ENCODE peak calls at places on chromosomes 7 and 10, in five cellular contexts. W is fibroblast of mammary gland, D is fibroblast of lung, Z is choroid plexus epithelial cell, K is testis. P is an unnamed sample.

GRCh38 chr7:148242271-148242801 is 348.2 kb upstream of the C7orf33 start:
- DNase-seq in W (peak), K (peak), D (peak), Z (peak), P (peak)

GRCh38 chr10:129123428-129123827 is 343.6 kb upstream of the MGMT start:
- DNase-seq in Z (no peak), D (no peak), W (no peak), K (no peak), P (no peak)

GRCh38 chr7:129512192-129512591 is 9.9 kb downstream of the SMKR1 start:
- DNase-seq in Z (no peak), D (no peak), K (no peak), W (no peak), P (no peak)

GRCh38 chr10:127033116-127033515 is 127.9 kb downstream of the DOCK1 start:
- DNase-seq in Z (no peak), W (no peak), K (peak), D (no peak), P (no peak)

GRCh38 chr10:4229106-4229505 is 444.1 kb upstream of the KLF6 start:
- DNase-seq in W (no peak), D (peak), K (no peak), Z (no peak), P (no peak)

GRCh38 chr10:97673736-97674525 is 13.1 kb downstream of the AVPI1 start:
- DNase-seq in D (peak), Z (peak), K (peak), W (peak), P (no peak)

GRCh38 chr10:73920084-73920483 is 9.2 kb downstream of the PLAU start:
- DNase-seq in K (peak), D (no peak), Z (no peak), W (peak), P (no peak)

GRCh38 chr10:24784923-24785322 is 61.2 kb upstream of the ARHGAP21 start:
- DNase-seq in D (peak), W (no peak), Z (no peak), K (no peak), P (no peak)

GRCh38 chr10:130436633-130437032 is 300.4 kb downstream of the GLRX3 start:
- DNase-seq in D (no peak), Z (no peak), K (no peak), W (no peak), P (no peak)

GRCh38 chr7:103446046-103446520 is at the start of gene SLC26A5:
- DNase-seq in D (no peak), Z (no peak), W (no peak), K (peak), P (peak)

GRCh38 chr7:32673275-32673983 is 178.1 kb downstream of the AVL9 start:
- DNase-seq in W (no peak), Z (no peak), D (no peak), K (no peak), P (no peak)

GRCh38 chr7:136133491-136133990 is 156.4 kb upstream of the MTPN start:
- DNase-seq in W (peak), K (no peak), Z (peak), D (peak), P (no peak)

GRCh38 chr10:128025437-128025836 is 100.8 kb downstream of the MKI67 start:
- DNase-seq in Z (no peak), D (no peak), W (no peak), K (no peak), P (no peak)

GRCh38 chr10:3987142-3987974 is 202.3 kb upstream of the KLF6 start:
- DNase-seq in W (peak), K (no peak), Z (no peak), D (peak), P (no peak)

GRCh38 chr7:124597509-124597908 is 168.1 kb downstream of the GPR37 start:
- DNase-seq in W (no peak), K (no peak), Z (no peak), D (no peak), P (no peak)

GRCh38 chr7:106947244-106947728 is 82.2 kb downstream of the PIK3CG start:
- DNase-seq in D (peak), W (peak), Z (peak), K (peak), P (peak)

GRCh38 chr10:13847201-13847631 is 260.5 kb downstream of the PRPF18 start:
- DNase-seq in K (no peak), W (no peak), Z (no peak), D (no peak), P (no peak)
- TF ChIP-seq CTCF in K (no peak), W (no peak), Z (peak), D (no peak), P (peak)

DNA sequence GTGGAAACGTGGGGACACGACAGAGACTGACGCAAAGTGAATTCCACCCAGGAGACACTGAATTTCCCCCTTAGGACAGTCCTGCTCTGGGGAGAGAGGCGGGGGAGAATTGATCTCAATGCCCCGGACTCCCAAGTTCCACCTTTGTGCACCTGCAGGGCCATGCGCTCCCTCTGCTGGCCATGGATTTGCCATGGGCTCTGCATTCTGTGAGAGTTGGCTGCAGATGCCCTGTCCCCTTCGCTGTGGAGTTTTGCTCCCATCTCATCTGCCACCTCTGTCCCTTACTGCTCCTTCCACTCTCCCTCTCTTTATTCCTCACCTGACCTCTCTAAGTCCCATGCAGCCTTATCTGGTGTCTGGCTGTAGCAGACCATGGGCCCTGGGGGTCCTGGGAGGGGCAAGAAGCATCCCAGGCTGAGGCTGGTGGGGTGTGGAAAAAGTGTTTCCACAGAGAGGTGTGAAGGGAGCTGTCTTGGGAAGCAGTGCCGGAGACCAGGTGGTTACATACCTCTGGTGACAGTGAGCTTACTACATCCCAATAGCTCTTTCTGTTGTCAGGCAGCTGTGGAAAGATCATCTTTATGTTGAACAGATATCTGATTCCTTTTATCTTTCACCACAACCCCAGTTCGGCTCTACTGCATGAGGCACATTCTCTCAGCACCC is 14.3 kb downstream of the GHRHR start:
- DNase-seq in D (no peak), Z (peak), W (peak), K (peak), P (no peak)
- TF ChIP-seq CTCF in D (peak), Z (peak), W (peak), K (no peak), P (no peak)

GRCh38 chr10:71712572-71713134 is 6.9 kb downstream of the C10orf105 start:
- DNase-seq in D (no peak), K (no peak), Z (no peak), W (no peak), P (no peak)
- TF ChIP-seq CTCF in D (no peak), K (no peak), Z (no peak), W (no peak), P (no peak)

DNA sequence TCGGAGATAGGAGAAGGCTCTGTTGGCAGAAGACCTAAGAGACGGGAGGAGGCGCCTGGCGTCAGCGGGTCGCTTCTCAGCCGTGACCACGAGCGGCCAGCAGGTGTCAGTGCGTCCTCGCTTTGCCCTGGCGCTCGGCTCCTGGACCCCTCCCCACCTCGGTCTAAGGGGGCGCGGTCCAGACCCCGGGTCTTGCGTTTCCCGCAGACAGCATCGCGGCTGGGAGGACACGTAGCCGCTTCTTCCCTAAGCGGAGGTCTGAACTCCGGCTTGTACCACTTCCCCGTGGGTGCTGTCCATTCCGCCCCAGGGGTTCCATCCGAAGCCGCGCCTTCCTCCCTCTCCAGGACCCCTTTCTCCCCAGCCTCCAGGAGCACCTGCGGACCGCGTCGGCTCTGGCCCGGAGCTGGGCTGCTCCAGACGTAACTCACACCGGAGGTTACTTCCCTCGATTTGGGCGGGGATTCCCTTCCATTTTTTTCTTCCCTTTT is 593 bp upstream of the ADRA2A start:
- DNase-seq in Z (peak), D (peak), W (peak), K (peak), P (peak)
- TF ChIP-seq CTCF in Z (peak), D (peak), W (peak), K (peak), P (peak)

DNA sequence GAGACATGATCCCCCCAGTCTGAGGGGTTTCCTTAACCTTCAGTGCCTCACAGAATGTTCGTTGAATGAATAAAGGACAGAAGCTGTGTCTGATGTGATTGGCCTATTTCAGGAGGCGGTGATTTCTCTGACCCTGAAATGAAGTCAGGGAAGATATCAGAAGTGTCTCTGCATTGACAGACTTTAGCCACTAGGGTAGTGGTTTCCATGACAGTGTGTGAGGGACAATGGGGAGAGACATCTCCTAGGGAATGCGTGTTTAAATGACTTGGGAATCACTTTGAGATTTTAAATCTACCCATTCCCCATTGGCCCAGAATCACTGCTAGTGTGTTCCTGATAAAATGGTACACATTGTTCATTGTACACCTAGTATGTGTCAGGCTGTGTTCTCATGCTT is 132.0 kb downstream of the CFAP58 start:
- DNase-seq in K (no peak), Z (no peak), D (no peak), W (no peak), P (no peak)
- TF ChIP-seq CTCF in K (no peak), Z (no peak), D (no peak), W (no peak), P (peak)

GRCh38 chr7:37432240-37432917 is 16.3 kb downstream of the ELMO1 start:
- DNase-seq in K (no peak), D (no peak), Z (no peak), W (no peak), P (no peak)

GRCh38 chr7:37430644-37431043 is 18.0 kb downstream of the ELMO1 start:
- DNase-seq in D (no peak), Z (no peak), W (no peak), K (no peak), P (no peak)

GRCh38 chr7:37435156-37435555 is 13.5 kb downstream of the ELMO1 start:
- DNase-seq in D (no peak), K (no peak), Z (no peak), W (no peak), P (no peak)

GRCh38 chr7:37431413-37431812 is 17.3 kb downstream of the ELMO1 start:
- DNase-seq in K (no peak), Z (no peak), D (no peak), W (no peak), P (no peak)

GRCh38 chr7:37433166-37433565 is 15.5 kb downstream of the ELMO1 start:
- DNase-seq in D (no peak), K (peak), W (no peak), Z (no peak), P (no peak)
- TF ChIP-seq CTCF in D (no peak), K (no peak), W (no peak), Z (no peak), P (no peak)

GRCh38 chr10:22103701-22104100 is 100.2 kb upstream of the DNAJC1 start:
- DNase-seq in Z (peak), D (no peak), W (peak), K (no peak), P (no peak)
- TF ChIP-seq CTCF in Z (peak), D (peak), W (peak), K (no peak), P (no peak)

GRCh38 chr7:4449263-4449662 is 232.8 kb upstream of the FOXK1 start:
- DNase-seq in Z (no peak), W (no peak), D (no peak), K (no peak), P (no peak)

GRCh38 chr7:4445777-4446176 is 236.3 kb upstream of the FOXK1 start:
- DNase-seq in W (no peak), Z (no peak), D (no peak), K (no peak), P (no peak)

GRCh38 chr7:4450483-4450882 is 231.6 kb upstream of the FOXK1 start:
- DNase-seq in Z (no peak), W (no peak), K (no peak), D (no peak), P (no peak)
- TF ChIP-seq CTCF in Z (no peak), W (no peak), K (no peak), D (no peak), P (no peak)

DNA sequence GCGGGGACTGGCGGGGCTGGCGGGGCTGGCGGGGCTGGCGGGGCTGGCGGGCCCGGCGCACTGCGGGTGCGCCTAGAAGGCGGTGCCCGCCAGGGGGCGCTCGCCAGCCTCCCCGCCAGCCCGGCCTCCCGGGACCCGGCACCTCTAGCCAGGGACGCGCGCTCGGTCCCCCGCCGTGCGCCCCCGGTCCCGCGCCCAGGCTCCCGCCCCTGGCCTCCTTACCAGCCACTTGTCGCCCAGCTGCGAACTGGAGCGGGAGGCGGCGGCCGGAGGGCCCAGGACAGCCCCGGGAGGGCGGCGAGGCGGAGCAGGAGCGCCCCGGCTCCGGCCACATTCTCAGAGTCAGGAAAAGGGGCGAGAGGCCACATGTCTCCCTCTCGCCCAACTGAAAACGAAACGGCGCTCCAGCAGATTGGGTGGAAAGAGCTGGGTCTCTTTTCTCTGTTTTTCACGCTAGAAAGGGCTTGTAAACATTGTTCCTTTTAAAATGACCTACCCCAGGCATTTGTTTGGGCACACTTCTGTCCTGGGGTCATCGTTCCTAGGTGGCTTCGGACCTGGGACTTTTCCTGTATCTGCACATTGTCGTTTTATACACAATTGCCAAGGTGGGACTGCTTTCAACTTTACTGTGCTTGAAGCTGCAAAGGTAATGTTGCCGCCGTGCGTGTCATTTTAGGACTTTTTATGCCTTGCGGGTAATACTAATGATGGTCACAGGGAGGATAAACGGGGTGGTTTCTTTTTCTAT is 378 bp upstream of the PRKCQ start:
- DNase-seq in D (peak), W (peak), Z (peak), K (peak), P (peak)
- TF ChIP-seq CTCF in D (peak), W (no peak), Z (peak), K (peak), P (peak)